ENCODE peak calls at places on chromosomes 4 and X, in ten cellular contexts. O is Calu3; A is NCI-H82; B is lower lobe of right lung; I is transverse colon; X is activated CD8-positive, alpha-beta memory T cell treated with anti-CD3 and anti-CD28 coated beads, Interleukin-2, amount 50 U/mL, for 48 hours; W is DND-41; E is PC-3; H is GM12865; Z is iPS-NIHi11. L is an unnamed sample.

GRCh38 chr4:848803-849477 is 23.0 kb upstream of the CPLX1 start:
- DNase-seq in H (no peak), B (peak), I (no peak), O (no peak), Z (peak), X (no peak), A (no peak), W (no peak), E (no peak), L (no peak)

GRCh38 chr4:20882500-20882899 is 182.2 kb downstream of the PACRGL start:
- DNase-seq in Z (no peak), X (no peak), O (no peak), I (no peak), W (no peak), B (no peak), H (no peak), A (no peak), E (no peak), L (no peak)

GRCh38 chrX:153333271-153333670 is 682 bp upstream of the ZNF275 start:
- DNase-seq in H (no peak), X (no peak), A (no peak), O (no peak), B (no peak), E (peak), I (no peak), W (no peak), Z (no peak), L (no peak)

GRCh38 chr4:26787461-26788340 is 72.9 kb upstream of the STIM2 start:
- DNase-seq in E (peak), B (no peak), W (peak), A (peak), Z (peak), X (peak), H (peak), I (peak), O (peak), L (peak)

GRCh38 chr4:147731611-147732515 is at the start of gene ARHGAP10:
- DNase-seq in X (peak), B (peak), A (peak), W (peak), O (peak), E (peak), Z (peak), I (peak), H (peak), L (peak)

GRCh38 chrX:11793734-11794133 is 35.7 kb downstream of the MSL3 start:
- DNase-seq in E (no peak), I (no peak), Z (no peak), O (no peak), X (no peak), W (no peak), H (no peak), A (no peak), B (no peak), L (no peak)

GRCh38 chrX:413322-414201 is 26.9 kb upstream of the PPP2R3B start:
- DNase-seq in Z (peak), W (no peak), O (no peak), X (no peak), E (no peak), B (no peak), A (no peak), I (no peak), H (no peak), L (no peak)

GRCh38 chr4:61994036-61994435 is 793.9 kb downstream of the ADGRL3 start:
- DNase-seq in X (no peak), W (no peak), I (peak), A (no peak), B (no peak), E (peak), Z (no peak), O (no peak), H (no peak), L (no peak)

GRCh38 chr4:66430856-66431255 is 760.6 kb upstream of the EPHA5 start:
- DNase-seq in B (no peak), A (no peak), X (no peak), H (no peak), O (no peak), I (no peak), Z (no peak), E (peak), W (no peak), L (no peak)

GRCh38 chr4:117893207-117893606 is 141.1 kb upstream of the NDST3 start:
- DNase-seq in W (no peak), H (no peak), X (no peak), Z (no peak), E (peak), A (no peak), I (no peak), B (no peak), O (no peak), L (no peak)

GRCh38 chr4:163164110-163164509 is 2.6 kb downstream of the NAF1 start:
- DNase-seq in O (no peak), B (no peak), W (no peak), E (no peak), I (no peak), X (no peak), H (no peak), Z (no peak), A (no peak), L (no peak)

GRCh38 chr4:39565925-39566630 is 38.8 kb upstream of the UGDH start:
- DNase-seq in H (no peak), B (no peak), Z (no peak), O (no peak), A (no peak), W (no peak), E (peak), X (no peak), I (no peak), L (no peak)

GRCh38 chr4:76950846-76951321 is 1.3 kb downstream of the SEPTIN11 start:
- DNase-seq in W (no peak), I (peak), Z (peak), X (peak), B (peak), E (peak), O (no peak), A (peak), H (peak), L (no peak)

GRCh38 chr4:61149278-61149677 is 50.8 kb upstream of the ADGRL3 start:
- DNase-seq in Z (no peak), O (no peak), H (no peak), B (no peak), I (no peak), X (no peak), A (no peak), W (no peak), E (peak), L (no peak)

GRCh38 chr4:93983133-93983532 is 154.6 kb downstream of the ATOH1 start:
- DNase-seq in B (no peak), X (no peak), O (no peak), W (no peak), Z (no peak), H (peak), A (no peak), I (peak), E (no peak), L (no peak)

GRCh38 chrX:103453655-103454054 is 65.6 kb downstream of the RAB40A start:
- DNase-seq in O (no peak), X (no peak), A (no peak), B (no peak), I (no peak), W (no peak), H (no peak), Z (no peak), E (peak), L (no peak)

GRCh38 chr4:17854076-17854475 is 43.3 kb downstream of the NCAPG start:
- DNase-seq in X (no peak), E (no peak), A (peak), O (no peak), H (no peak), B (no peak), Z (no peak), I (no peak), W (no peak), L (no peak)

GRCh38 chr4:153217440-153217839 is 13.2 kb downstream of the TRIM2 start:
- DNase-seq in H (no peak), A (no peak), O (no peak), I (no peak), B (no peak), E (no peak), W (no peak), X (no peak), Z (no peak), L (no peak)

GRCh38 chrX:78104447-78105176 is 564 bp downstream of the PGK1 start:
- DNase-seq in W (peak), E (peak), A (peak), Z (peak), I (peak), X (peak), O (peak), B (peak), H (peak), L (no peak)

GRCh38 chr4:185716008-185716976 is 95.7 kb downstream of the SORBS2 start:
- DNase-seq in O (peak), W (no peak), X (no peak), A (no peak), I (no peak), E (no peak), H (no peak), B (peak), Z (no peak), L (no peak)

GRCh38 chrX:124573458-124573857 is 227.1 kb downstream of the SH2D1A start:
- DNase-seq in A (no peak), E (peak), H (no peak), W (no peak), X (no peak), I (no peak), B (no peak), Z (no peak), O (no peak), L (no peak)

GRCh38 chr4:1613099-1613495 is 71.0 kb downstream of the FAM53A start:
- DNase-seq in A (no peak), E (no peak), O (no peak), H (no peak), W (no peak), Z (no peak), X (no peak), B (no peak), I (no peak), L (no peak)

GRCh38 chr4:184343400-184344177 is 125.9 kb upstream of the ENPP6 start:
- DNase-seq in B (peak), H (peak), Z (peak), E (peak), X (peak), O (peak), I (peak), A (peak), W (peak), L (no peak)

GRCh38 chr4:143364063-143364462 is 27.4 kb downstream of the GAB1 start:
- DNase-seq in A (no peak), H (no peak), O (no peak), E (no peak), W (no peak), I (no peak), B (no peak), Z (no peak), X (no peak), L (no peak)

GRCh38 chr4:139267301-139267700 is 12.7 kb downstream of the MGARP start:
- DNase-seq in I (no peak), B (no peak), O (no peak), H (no peak), Z (no peak), X (no peak), W (no peak), A (no peak), E (peak), L (no peak)

GRCh38 chr4:153038493-153039311 is 102.6 kb downstream of the FHDC1 start:
- DNase-seq in X (no peak), E (peak), A (no peak), W (no peak), H (no peak), I (no peak), O (no peak), Z (no peak), B (no peak), L (no peak)

GRCh38 chr4:23337292-23337691 is 552.6 kb downstream of the PPARGC1A start:
- DNase-seq in H (no peak), B (no peak), E (peak), W (no peak), O (peak), Z (peak), I (no peak), X (no peak), A (peak), L (peak)

GRCh38 chr4:73869130-73870055 is at the start of gene CXCL1:
- DNase-seq in O (peak), W (peak), I (peak), H (no peak), A (peak), B (peak), E (peak), X (no peak), Z (peak), L (no peak)

GRCh38 chr4:100819505-100819904 is 301.7 kb upstream of the EMCN start:
- DNase-seq in O (no peak), B (no peak), Z (no peak), A (no peak), E (no peak), X (no peak), H (no peak), W (no peak), I (no peak), L (no peak)

GRCh38 chrX:83469551-83469950 is 38.5 kb upstream of the POU3F4 start:
- DNase-seq in W (peak), O (peak), B (no peak), E (peak), I (peak), A (peak), H (peak), X (no peak), Z (peak), L (peak)

GRCh38 chr4:137597751-137598493 is 65.6 kb upstream of the PCDH18 start:
- DNase-seq in B (no peak), E (no peak), O (no peak), H (no peak), X (no peak), Z (no peak), W (no peak), A (no peak), I (no peak), L (no peak)

GRCh38 chr4:140296335-140296753 is 77.1 kb upstream of the SCOC start:
- DNase-seq in E (peak), A (no peak), Z (peak), X (no peak), I (peak), O (peak), H (no peak), W (no peak), B (no peak), L (no peak)